ENCODE peak calls at places on chromosomes 6 and 20, in nine cellular contexts. W, H, X, U, G, M, T, I and O are unnamed samples.

GRCh38 chr6:130933712-130934200 is 106.5 kb downstream of the SMLR1 start:
- DNase-seq in W (peak), H (peak), X (no peak), U (peak), G (peak), M (no peak), T (peak), I (no peak), O (no peak)

GRCh38 chr20:20363449-20364015 is 4.4 kb upstream of the INSM1 start:
- DNase-seq in W (no peak), H (no peak), X (peak), U (peak), G (no peak), M (no peak), T (no peak), I (peak), O (no peak)

GRCh38 chr6:35723587-35723986 is 13.2 kb upstream of the ARMC12 start:
- DNase-seq in W (no peak), H (no peak), X (no peak), U (no peak), G (no peak), M (no peak), T (no peak), I (no peak), O (no peak)

GRCh38 chr20:56572178-56572577 is 39.1 kb downstream of the FAM209B start:
- DNase-seq in W (no peak), H (no peak), X (no peak), U (no peak), G (no peak), M (peak), T (peak), I (no peak), O (no peak)

GRCh38 chr6:101401792-101402617 is 8.5 kb downstream of the GRIK2 start:
- DNase-seq in W (no peak), H (no peak), X (peak), U (peak), G (no peak), M (no peak), T (peak), I (no peak), O (no peak)

GRCh38 chr6:35698858-35699257 is 10.1 kb upstream of the FKBP5 start:
- DNase-seq in W (no peak), H (no peak), X (no peak), U (no peak), G (no peak), M (no peak), T (no peak), I (no peak), O (no peak)

GRCh38 chr20:47655635-47656034 is 129.6 kb downstream of the SULF2 start:
- DNase-seq in W (no peak), H (no peak), X (no peak), U (no peak), G (no peak), M (no peak), T (no peak), I (no peak), O (no peak)

GRCh38 chr20:63738687-63739128 is 868 bp upstream of the SLC2A4RG start:
- DNase-seq in W (peak), H (no peak), X (peak), U (peak), G (no peak), M (no peak), T (peak), I (peak), O (no peak)

GRCh38 chr20:39302312-39302711 is 340.2 kb downstream of the DHX35 start:
- DNase-seq in W (no peak), H (no peak), X (no peak), U (no peak), G (no peak), M (no peak), T (no peak), I (no peak), O (no peak)

GRCh38 chr20:38649275-38649891 is 47.8 kb downstream of the ARHGAP40 start:
- DNase-seq in W (peak), H (peak), X (peak), U (no peak), G (peak), M (no peak), T (peak), I (no peak), O (no peak)

GRCh38 chr20:37714973-37715657 is 21.3 kb downstream of the CTNNBL1 start:
- DNase-seq in W (peak), H (no peak), X (no peak), U (no peak), G (peak), M (peak), T (peak), I (no peak), O (no peak)

GRCh38 chr6:166736606-166737005 is 109.6 kb upstream of the RPS6KA2 start:
- DNase-seq in W (peak), H (peak), X (no peak), U (peak), G (peak), M (peak), T (peak), I (no peak), O (no peak)

GRCh38 chr6:56833127-56833791 is 121.6 kb upstream of the BEND6 start:
- DNase-seq in W (no peak), H (no peak), X (no peak), U (no peak), G (no peak), M (no peak), T (no peak), I (peak), O (no peak)

GRCh38 chr6:124974770-124975377 is 12.6 kb downstream of the RNF217 start:
- DNase-seq in W (no peak), H (no peak), X (no peak), U (no peak), G (no peak), M (no peak), T (no peak), I (no peak), O (no peak)

DNA sequence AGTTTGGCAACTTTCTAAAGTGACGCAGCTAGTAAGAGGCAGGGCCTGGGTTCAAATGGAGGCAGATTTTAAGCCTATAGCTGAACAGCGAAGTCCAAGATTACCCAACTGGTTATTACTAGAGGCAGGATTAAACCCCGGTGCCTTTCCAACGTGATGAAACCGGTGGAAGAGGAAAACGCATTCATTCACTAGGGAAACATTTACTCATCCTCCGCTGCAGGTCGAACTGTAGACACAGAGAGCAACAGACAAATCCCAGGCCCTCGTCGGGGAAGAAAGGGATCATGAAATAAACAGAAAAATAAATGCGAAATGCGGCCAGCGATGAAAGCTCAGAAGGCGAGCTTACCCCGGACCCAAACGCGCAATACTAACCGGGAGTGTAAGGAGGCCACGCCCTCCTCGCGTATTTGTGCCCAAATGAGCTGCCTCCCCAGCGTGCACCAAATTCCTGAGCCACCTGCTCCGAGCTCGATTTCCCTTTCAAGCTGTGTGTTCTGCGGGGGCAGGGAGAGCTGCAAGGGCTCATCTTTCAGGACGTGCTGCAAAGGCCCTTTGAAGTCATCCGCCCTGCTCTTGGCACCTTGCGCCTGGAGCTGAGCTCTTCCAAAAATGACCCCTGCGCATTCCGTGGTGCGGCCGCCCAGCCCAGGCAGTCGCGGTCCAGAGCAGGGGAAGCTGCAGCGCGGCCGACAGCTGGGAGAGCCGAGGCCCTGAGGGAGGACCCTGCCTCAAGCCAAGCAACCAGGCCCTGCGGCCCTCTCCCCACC is 46.9 kb downstream of the PDYN start:
- DNase-seq in W (peak), H (no peak), X (peak), U (peak), G (peak), M (no peak), T (peak), I (no peak), O (no peak)
- H3K4me2 ChIP-seq in W (peak), H (no peak), X (peak), U (peak), G (peak), M (peak), T (peak), I (no peak), O (peak)

GRCh38 chr6:119096683-119097310 is 18.3 kb upstream of the FAM184A start:
- DNase-seq in W (peak), H (no peak), X (no peak), U (no peak), G (peak), M (peak), T (no peak), I (no peak), O (peak)
- H3K27ac ChIP-seq in W (no peak), H (no peak), X (no peak), U (no peak), G (no peak), M (peak), T (no peak), I (no peak), O (peak)

DNA sequence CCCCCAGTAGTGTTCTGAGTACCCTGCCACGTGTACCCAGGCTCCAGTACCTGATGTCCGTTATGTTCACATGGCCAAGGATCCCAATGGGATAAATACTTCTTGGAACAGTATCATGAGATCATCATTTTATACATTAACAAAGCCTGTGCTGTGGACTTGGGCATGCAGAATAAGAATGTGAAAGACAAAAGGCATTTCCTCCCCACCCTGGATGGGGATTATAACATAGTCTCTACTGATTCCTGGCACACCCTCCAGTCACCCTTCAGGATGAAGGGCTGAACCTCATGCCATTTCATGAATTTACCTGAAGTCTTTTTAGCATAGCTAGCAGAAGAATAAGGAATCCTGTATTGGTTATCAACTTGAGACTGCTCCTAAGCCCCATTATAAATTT is 2.8 kb downstream of the TNFRSF21 start:
- DNase-seq in W (no peak), H (no peak), X (no peak), U (no peak), G (no peak), M (peak), T (no peak), I (no peak), O (no peak)
- H3K4me2 ChIP-seq in W (no peak), H (peak), X (peak), U (no peak), G (peak), M (peak), T (no peak), I (no peak), O (peak)

GRCh38 chr20:59742351-59743095 is 138.2 kb downstream of the PHACTR3 start:
- DNase-seq in W (no peak), H (no peak), X (no peak), U (no peak), G (no peak), M (no peak), T (no peak), I (no peak), O (no peak)
- H3K27ac ChIP-seq in W (no peak), H (no peak), X (no peak), U (no peak), G (no peak), M (no peak), T (no peak), I (no peak), O (no peak)

GRCh38 chr6:76681781-76682180 is 609.3 kb upstream of the IMPG1 start:
- DNase-seq in W (peak), H (no peak), X (no peak), U (no peak), G (no peak), M (no peak), T (no peak), I (no peak), O (no peak)

GRCh38 chr6:76682842-76683241 is 610.4 kb upstream of the IMPG1 start:
- DNase-seq in W (peak), H (peak), X (peak), U (peak), G (no peak), M (no peak), T (peak), I (peak), O (no peak)

GRCh38 chr6:76683985-76684384 is 611.5 kb upstream of the IMPG1 start:
- DNase-seq in W (no peak), H (no peak), X (no peak), U (peak), G (no peak), M (no peak), T (no peak), I (peak), O (no peak)

DNA sequence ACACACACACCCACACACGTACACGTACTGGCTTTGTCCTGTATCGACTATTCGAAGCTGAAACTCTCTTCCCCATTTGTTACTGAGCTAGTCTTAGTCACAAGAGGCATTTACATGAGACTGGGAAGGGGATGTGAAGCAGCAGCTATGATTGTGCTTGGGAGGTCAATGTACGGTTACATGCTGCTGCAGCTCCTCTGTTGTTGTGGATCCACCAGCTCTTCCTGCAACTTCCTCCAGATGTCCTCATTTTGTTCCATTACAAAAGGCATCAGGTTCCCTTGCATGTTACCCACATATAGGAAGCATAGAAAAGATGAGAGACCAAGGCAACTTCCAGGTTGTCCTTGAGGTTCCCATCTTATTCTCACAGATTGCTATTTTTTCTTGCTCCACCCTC is 612.4 kb upstream of the IMPG1 start:
- DNase-seq in W (peak), H (peak), X (peak), U (peak), G (no peak), M (no peak), T (peak), I (no peak), O (no peak)
- H3K4me2 ChIP-seq in W (no peak), H (no peak), X (no peak), U (no peak), G (no peak), M (no peak), T (no peak), I (no peak), O (no peak)

DNA sequence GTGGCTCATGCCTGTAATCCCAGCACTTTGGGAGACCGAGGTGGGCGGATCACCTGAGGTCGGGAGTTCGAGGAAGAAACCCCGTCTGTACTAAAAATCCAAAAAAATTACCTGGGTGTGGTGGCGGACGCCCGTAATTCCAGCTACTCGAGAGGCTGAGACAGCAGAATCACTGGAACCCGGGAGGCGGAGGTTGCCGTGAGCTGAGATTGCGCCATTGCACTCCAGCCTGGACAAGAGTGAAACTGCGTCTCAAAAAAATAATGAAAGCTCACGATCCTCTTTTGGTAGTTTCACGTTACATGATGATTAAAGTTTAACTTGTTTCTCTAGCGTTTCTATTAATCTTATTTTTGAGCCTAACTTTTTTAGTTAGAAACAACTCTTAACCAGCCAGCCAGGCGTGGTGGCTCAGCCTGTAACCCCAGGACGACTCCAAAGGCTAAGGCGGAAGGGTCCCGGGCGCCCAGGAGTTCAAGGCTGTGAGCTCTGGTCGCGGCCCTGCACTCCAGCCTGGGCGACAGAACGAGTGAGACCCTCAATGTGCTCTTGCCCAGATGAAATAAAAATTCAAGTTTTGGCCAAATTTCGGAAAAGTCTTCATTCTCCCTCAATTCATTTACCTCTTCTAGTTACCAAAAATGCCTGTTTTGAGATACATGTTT is 1.2 kb upstream of the WRNIP1 start:
- DNase-seq in W (no peak), H (peak), X (no peak), U (no peak), G (no peak), M (no peak), T (no peak), I (no peak), O (no peak)
- H3K27ac ChIP-seq in W (peak), H (peak), X (no peak), U (no peak), G (peak), M (peak), T (peak), I (peak), O (peak)

GRCh38 chr20:49984426-49985153 is 1.8 kb downstream of the SNAI1 start:
- DNase-seq in W (no peak), H (no peak), X (no peak), U (peak), G (no peak), M (no peak), T (no peak), I (no peak), O (no peak)

GRCh38 chr20:49982346-49983122 is at the start of gene SNAI1:
- DNase-seq in W (peak), H (peak), X (peak), U (peak), G (peak), M (peak), T (peak), I (peak), O (no peak)

GRCh38 chr20:49985157-49985556 is 2.4 kb downstream of the SNAI1 start:
- DNase-seq in W (no peak), H (no peak), X (no peak), U (no peak), G (no peak), M (no peak), T (no peak), I (no peak), O (no peak)

GRCh38 chr20:49983123-49983847 is 505 bp downstream of the SNAI1 start:
- DNase-seq in W (no peak), H (no peak), X (peak), U (no peak), G (no peak), M (no peak), T (no peak), I (no peak), O (no peak)

DNA sequence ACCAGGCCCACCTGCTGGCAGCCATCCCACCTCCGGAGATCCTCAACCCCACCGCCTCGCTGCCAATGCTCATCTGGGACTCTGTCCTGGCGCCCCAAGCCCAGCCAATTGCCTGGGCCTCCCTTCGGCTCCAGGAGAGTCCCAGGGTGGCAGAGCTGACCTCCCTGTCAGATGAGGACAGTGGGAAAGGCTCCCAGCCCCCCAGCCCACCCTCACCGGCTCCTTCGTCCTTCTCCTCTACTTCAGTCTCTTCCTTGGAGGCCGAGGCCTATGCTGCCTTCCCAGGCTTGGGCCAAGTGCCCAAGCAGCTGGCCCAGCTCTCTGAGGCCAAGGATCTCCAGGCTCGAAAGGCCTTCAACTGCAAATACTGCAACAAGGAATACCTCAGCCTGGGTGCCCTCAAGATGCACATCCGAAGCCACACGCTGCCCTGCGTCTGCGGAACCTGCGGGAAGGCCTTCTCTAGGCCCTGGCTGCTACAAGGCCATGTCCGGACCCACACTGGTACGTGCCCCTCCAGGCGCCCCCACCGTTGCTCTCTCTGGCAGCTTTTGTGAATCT is 1.1 kb downstream of the SNAI1 start:
- DNase-seq in W (peak), H (no peak), X (no peak), U (peak), G (peak), M (no peak), T (peak), I (no peak), O (no peak)
- H3K4me2 ChIP-seq in W (peak), H (peak), X (peak), U (peak), G (peak), M (no peak), T (peak), I (no peak), O (no peak)

GRCh38 chr6:108581932-108582500 is 21.3 kb downstream of the FOXO3 start:
- DNase-seq in W (no peak), H (no peak), X (no peak), U (no peak), G (no peak), M (no peak), T (peak), I (no peak), O (no peak)
- H3K27ac ChIP-seq in W (peak), H (no peak), X (no peak), U (no peak), G (peak), M (peak), T (peak), I (peak), O (no peak)

GRCh38 chr6:54283877-54284860 is 24.1 kb upstream of the TINAG start:
- DNase-seq in W (no peak), H (no peak), X (no peak), U (no peak), G (no peak), M (peak), T (no peak), I (no peak), O (no peak)

GRCh38 chr6:54286141-54286540 is 22.1 kb upstream of the TINAG start:
- DNase-seq in W (peak), H (no peak), X (no peak), U (no peak), G (peak), M (peak), T (peak), I (no peak), O (no peak)

GRCh38 chr6:54285595-54285994 is 22.6 kb upstream of the TINAG start:
- DNase-seq in W (no peak), H (no peak), X (no peak), U (no peak), G (peak), M (no peak), T (no peak), I (no peak), O (no peak)

DNA sequence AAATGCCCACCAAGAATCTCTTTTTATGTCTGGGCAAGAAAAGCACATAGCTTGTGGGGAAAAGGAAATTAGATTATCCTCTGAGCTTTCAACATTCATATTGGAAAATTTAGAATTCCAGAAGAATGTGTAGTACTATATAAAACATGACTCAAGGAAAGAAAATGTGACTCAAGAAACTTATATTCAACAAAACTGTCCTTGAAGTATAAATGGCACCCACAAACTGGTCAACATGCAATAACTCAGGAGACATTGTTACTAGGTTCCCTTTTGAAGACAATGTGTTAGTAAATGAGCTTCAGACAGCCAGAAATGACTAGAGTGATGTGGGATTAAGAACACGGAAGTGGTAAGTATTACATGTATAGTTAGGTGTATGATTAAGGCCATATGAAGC is 26.1 kb upstream of the TINAG start:
- DNase-seq in W (peak), H (peak), X (no peak), U (no peak), G (peak), M (peak), T (peak), I (no peak), O (peak)
- H3K4me2 ChIP-seq in W (peak), H (peak), X (no peak), U (no peak), G (peak), M (no peak), T (no peak), I (no peak), O (no peak)